ENCODE peak calls at places on chromosome 1, in seven cellular contexts. One of them, this sample, is unnamed.
A peak's percentile ranks its signal among the peaks of the same experiment; 100 is the strongest.

GRCh38 chr1:23167353-23168078 is 1.1 kb downstream of the LUZP1 start:
- DNase-seq in ELF-1: peak; percentile 64
- DNase-seq in fibroblast of gingiva: peak; percentile 54
- DNase-seq in central memory CD4-positive, alpha-beta T cell: peak; percentile 31
- DNase-seq in NCI-H748 treated with DMSO at 0.1 percent for 48 hours: no peak
- DNase-seq in pancreas: peak; percentile 32
- DNase-seq in EH: peak; percentile 83
- DNase-seq in this sample: no peak

GRCh38 chr1:20172033-20172588 is 13.8 kb upstream of the UBXN10 start:
- DNase-seq in ELF-1: no peak
- DNase-seq in EH: no peak
- DNase-seq in fibroblast of gingiva: no peak
- DNase-seq in pancreas: no peak
- DNase-seq in central memory CD4-positive, alpha-beta T cell: no peak
- DNase-seq in NCI-H748 treated with DMSO at 0.1 percent for 48 hours: no peak
- DNase-seq in this sample: no peak

GRCh38 chr1:156928043-156928602 is 7.7 kb downstream of the LRRC71 start:
- DNase-seq in NCI-H748 treated with DMSO at 0.1 percent for 48 hours: no peak
- DNase-seq in pancreas: no peak
- DNase-seq in central memory CD4-positive, alpha-beta T cell: no peak
- DNase-seq in EH: no peak
- DNase-seq in fibroblast of gingiva: no peak
- DNase-seq in ELF-1: no peak
- DNase-seq in this sample: no peak

GRCh38 chr1:156639601-156640101 is 2.3 kb upstream of the BCAN start:
- DNase-seq in central memory CD4-positive, alpha-beta T cell: no peak
- DNase-seq in EH: no peak
- DNase-seq in ELF-1: peak; percentile 79
- DNase-seq in NCI-H748 treated with DMSO at 0.1 percent for 48 hours: no peak
- DNase-seq in pancreas: no peak
- DNase-seq in fibroblast of gingiva: no peak
- DNase-seq in this sample: peak; percentile 78

GRCh38 chr1:7681401-7681800 is 89.7 kb upstream of the VAMP3 start:
- DNase-seq in pancreas: no peak
- DNase-seq in fibroblast of gingiva: no peak
- DNase-seq in NCI-H748 treated with DMSO at 0.1 percent for 48 hours: no peak
- DNase-seq in EH: no peak
- DNase-seq in central memory CD4-positive, alpha-beta T cell: no peak
- DNase-seq in ELF-1: no peak
- DNase-seq in this sample: no peak

GRCh38 chr1:99749948-99750347 is 16.5 kb downstream of the FRRS1 start:
- DNase-seq in NCI-H748 treated with DMSO at 0.1 percent for 48 hours: no peak
- DNase-seq in ELF-1: no peak
- DNase-seq in central memory CD4-positive, alpha-beta T cell: peak; percentile 9
- DNase-seq in EH: no peak
- DNase-seq in fibroblast of gingiva: no peak
- DNase-seq in pancreas: no peak
- DNase-seq in this sample: no peak

GRCh38 chr1:246569248-246570238 is 3.3 kb downstream of the CNST start:
- DNase-seq in NCI-H748 treated with DMSO at 0.1 percent for 48 hours: peak; percentile 13
- DNase-seq in pancreas: no peak
- DNase-seq in central memory CD4-positive, alpha-beta T cell: peak; percentile 65
- DNase-seq in ELF-1: no peak
- DNase-seq in fibroblast of gingiva: no peak
- DNase-seq in EH: peak; percentile 69
- DNase-seq in this sample: no peak

GRCh38 chr1:85607126-85607912 is 26.8 kb downstream of the CCN1 start:
- DNase-seq in ELF-1: peak; percentile 96
- DNase-seq in EH: peak; percentile 100
- DNase-seq in NCI-H748 treated with DMSO at 0.1 percent for 48 hours: no peak
- DNase-seq in central memory CD4-positive, alpha-beta T cell: no peak
- DNase-seq in fibroblast of gingiva: peak; percentile 96
- DNase-seq in pancreas: no peak
- DNase-seq in this sample: peak; percentile 18

GRCh38 chr1:167221126-167221803 is 579 bp downstream of the POU2F1 start:
- DNase-seq in NCI-H748 treated with DMSO at 0.1 percent for 48 hours: no peak
- DNase-seq in central memory CD4-positive, alpha-beta T cell: no peak
- DNase-seq in EH: peak; percentile 18
- DNase-seq in fibroblast of gingiva: no peak
- DNase-seq in pancreas: no peak
- DNase-seq in ELF-1: no peak
- DNase-seq in this sample: no peak

GRCh38 chr1:241228339-241228738 is 128.7 kb downstream of the RGS7 start:
- DNase-seq in ELF-1: no peak
- DNase-seq in central memory CD4-positive, alpha-beta T cell: no peak
- DNase-seq in NCI-H748 treated with DMSO at 0.1 percent for 48 hours: no peak
- DNase-seq in EH: no peak
- DNase-seq in fibroblast of gingiva: no peak
- DNase-seq in pancreas: no peak
- DNase-seq in this sample: no peak

GRCh38 chr1:58251415-58252073 is 295.0 kb downstream of the OMA1 start:
- DNase-seq in ELF-1: peak; percentile 32
- DNase-seq in NCI-H748 treated with DMSO at 0.1 percent for 48 hours: no peak
- DNase-seq in fibroblast of gingiva: no peak
- DNase-seq in EH: peak; percentile 28
- DNase-seq in central memory CD4-positive, alpha-beta T cell: no peak
- DNase-seq in pancreas: no peak
- DNase-seq in this sample: peak; percentile 54

GRCh38 chr1:198559362-198559761 is 18.9 kb upstream of the ATP6V1G3 start:
- DNase-seq in EH: no peak
- DNase-seq in ELF-1: no peak
- DNase-seq in fibroblast of gingiva: no peak
- DNase-seq in central memory CD4-positive, alpha-beta T cell: no peak
- DNase-seq in pancreas: no peak
- DNase-seq in NCI-H748 treated with DMSO at 0.1 percent for 48 hours: no peak
- DNase-seq in this sample: no peak